ENCODE peak calls at places on chromosomes 11 and 22, in seven cellular contexts. L is IMR-90, X is neuronal stem cell, F is H9, O is H1, V is mesenchymal stem cell, Q is trophoblast cell. K is an unnamed sample.

GRCh38 chr11:10407055-10407454 is 48.0 kb upstream of the AMPD3 start:
- DNase-seq in V (peak), Q (peak), X (no peak), O (no peak), L (peak), F (no peak), K (peak)

GRCh38 chr11:123202155-123202714 is 7.2 kb upstream of the CLMP start:
- DNase-seq in X (peak), F (no peak), V (peak), O (peak), L (peak), Q (no peak), K (peak)

GRCh38 chr11:118064956-118065355 is 11.9 kb upstream of the TMPRSS4 start:
- DNase-seq in V (no peak), O (no peak), F (no peak), L (no peak), Q (peak), X (no peak), K (no peak)

GRCh38 chr22:33274214-33274828 is 216.1 kb upstream of the SYN3 start:
- DNase-seq in V (no peak), X (no peak), L (no peak), O (peak), F (peak), Q (peak), K (peak)

GRCh38 chr11:72869845-72870244 is 55.6 kb downstream of the ATG16L2 start:
- DNase-seq in F (no peak), Q (no peak), O (no peak), X (no peak), L (no peak), V (no peak), K (no peak)

GRCh38 chr11:130606781-130607511 is 158.5 kb downstream of the ADAMTS15 start:
- DNase-seq in L (peak), V (no peak), X (no peak), O (no peak), Q (no peak), F (no peak), K (no peak)

GRCh38 chr11:9615031-9615451 is 41.6 kb downstream of the WEE1 start:
- DNase-seq in X (no peak), F (no peak), Q (peak), V (peak), L (peak), O (no peak), K (no peak)

GRCh38 chr22:36734171-36735058 is 30.9 kb upstream of the CACNG2 start:
- DNase-seq in V (no peak), O (no peak), X (no peak), F (peak), Q (no peak), L (peak), K (peak)

GRCh38 chr11:12043959-12044772 is 35.7 kb upstream of the DKK3 start:
- DNase-seq in L (peak), O (peak), F (peak), Q (peak), X (peak), V (peak), K (peak)

GRCh38 chr11:111303476-111303875 is 5.1 kb downstream of the POU2AF3 start:
- DNase-seq in V (no peak), O (no peak), F (no peak), L (no peak), X (no peak), Q (no peak), K (no peak)

GRCh38 chr11:126122863-126123262 is 60.2 kb upstream of the CDON start:
- DNase-seq in X (no peak), Q (no peak), V (no peak), L (no peak), F (no peak), O (no peak), K (no peak)

GRCh38 chr11:40722179-40722795 is 737.2 kb downstream of the LRRC4C start:
- DNase-seq in F (peak), O (peak), V (peak), L (peak), X (peak), Q (no peak), K (peak)

GRCh38 chr11:129251067-129251466 is 58.9 kb upstream of the ARHGAP32 start:
- DNase-seq in L (peak), X (no peak), Q (no peak), O (no peak), V (no peak), F (no peak), K (no peak)

GRCh38 chr11:112822478-112823274 is 138.5 kb upstream of the NCAM1 start:
- DNase-seq in V (no peak), Q (no peak), X (no peak), F (peak), L (no peak), O (peak), K (peak)

GRCh38 chr11:93113824-93114223 is 84.0 kb downstream of the SLC36A4 start:
- DNase-seq in O (peak), Q (no peak), L (no peak), X (no peak), V (no peak), F (peak), K (peak)

GRCh38 chr11:9571071-9571765 is 2.3 kb upstream of the WEE1 start:
- DNase-seq in F (no peak), X (no peak), V (peak), Q (no peak), L (no peak), O (no peak), K (no peak)

GRCh38 chr11:60835472-60835871 is 6.4 kb upstream of the CCDC86 start:
- DNase-seq in F (no peak), X (no peak), Q (no peak), O (no peak), L (peak), V (no peak), K (no peak)

GRCh38 chr11:33538726-33539125 is 161.9 kb downstream of the C11orf91 start:
- DNase-seq in Q (no peak), V (no peak), X (no peak), F (no peak), O (no peak), L (no peak), K (no peak)

GRCh38 chr22:40705918-40706682 is 26.8 kb downstream of the MCHR1 start:
- DNase-seq in X (no peak), L (no peak), F (no peak), V (no peak), O (no peak), Q (no peak), K (no peak)

GRCh38 chr11:100297516-100297915 is 389.6 kb upstream of the ARHGAP42 start:
- DNase-seq in O (no peak), Q (no peak), V (no peak), X (no peak), F (no peak), L (no peak), K (no peak)

GRCh38 chr11:2797741-2798361 is 87.7 kb downstream of the CDKN1C start:
- DNase-seq in X (no peak), L (no peak), Q (no peak), F (peak), V (no peak), O (peak), K (no peak)

GRCh38 chr11:64437426-64437825 is 78.5 kb downstream of the RPS6KA4 start:
- DNase-seq in X (no peak), F (no peak), Q (peak), O (no peak), L (no peak), V (no peak), K (no peak)

GRCh38 chr11:2699531-2700414 is at the start of gene KCNQ1OT1:
- DNase-seq in F (peak), X (peak), L (peak), V (peak), Q (peak), O (peak), K (peak)

GRCh38 chr11:64037027-64037633 is 1.4 kb downstream of the FLRT1 start:
- DNase-seq in O (no peak), L (no peak), V (no peak), X (no peak), Q (no peak), F (no peak), K (no peak)

GRCh38 chr11:83693279-83693992 is 407.3 kb upstream of the CCDC90B start:
- DNase-seq in V (no peak), L (no peak), X (no peak), Q (no peak), O (no peak), F (no peak), K (peak)

GRCh38 chr22:30705710-30706651 is 11.3 kb downstream of the OSBP2 start:
- DNase-seq in F (no peak), Q (no peak), V (no peak), O (no peak), X (no peak), L (peak), K (peak)

GRCh38 chr22:37197451-37198289 is 9.6 kb upstream of the C1QTNF6 start:
- DNase-seq in V (peak), L (peak), X (no peak), Q (peak), O (no peak), F (no peak), K (peak)

GRCh38 chr11:61814242-61814957 is 2.4 kb downstream of the FADS1 start:
- DNase-seq in Q (peak), O (no peak), V (no peak), L (no peak), X (no peak), F (peak), K (peak)

GRCh38 chr11:94948070-94948617 is 25.2 kb downstream of the CWC15 start:
- DNase-seq in F (no peak), O (no peak), V (peak), Q (no peak), X (no peak), L (peak), K (no peak)
- H2AK5ac ChIP-seq in F (no peak), O (no peak), V (peak), Q (no peak), X (no peak), L (peak), K (no peak)

GRCh38 chr11:35114901-35115687 is 23.9 kb upstream of the CD44 start:
- DNase-seq in O (no peak), V (no peak), Q (no peak), F (no peak), X (no peak), L (no peak), K (no peak)

GRCh38 chr11:35115688-35116030 is 23.3 kb upstream of the CD44 start:
- DNase-seq in L (no peak), Q (no peak), F (no peak), X (no peak), V (peak), O (no peak), K (no peak)

GRCh38 chr11:35116762-35117588 is 22.0 kb upstream of the CD44 start:
- DNase-seq in L (peak), Q (no peak), F (no peak), O (no peak), X (no peak), V (no peak), K (no peak)

GRCh38 chr11:35118906-35119305 is 20.1 kb upstream of the CD44 start:
- DNase-seq in O (no peak), Q (no peak), X (no peak), V (no peak), L (no peak), F (no peak), K (no peak)

DNA sequence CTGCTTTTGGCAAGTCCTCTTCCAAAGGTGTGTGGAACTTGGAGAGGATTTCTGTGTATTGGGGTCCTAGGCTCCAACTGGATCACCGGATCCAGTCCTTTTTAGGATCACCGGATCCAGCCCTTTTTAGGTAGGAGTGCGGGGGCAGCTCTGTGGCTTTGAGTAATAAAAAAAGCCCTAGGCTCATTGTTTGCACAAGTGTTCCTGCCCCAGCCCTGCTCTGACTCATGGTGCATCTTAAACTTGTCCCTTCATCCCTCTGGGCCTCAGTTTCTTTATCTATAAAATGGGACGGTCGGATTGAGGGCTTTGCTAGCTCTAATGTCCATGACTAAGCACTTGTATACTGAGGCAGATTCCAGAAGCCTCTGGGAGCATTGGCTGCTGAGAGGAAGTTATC is 22.7 kb upstream of the CD44 start:
- DNase-seq in O (no peak), L (no peak), Q (no peak), X (no peak), F (no peak), V (no peak), K (no peak)
- H3K4me2 ChIP-seq in O (no peak), L (no peak), Q (no peak), X (no peak), F (no peak), V (no peak), K (no peak)

GRCh38 chr22:50009765-50010675 is 2.5 kb downstream of the IL17REL start:
- DNase-seq in V (no peak), L (no peak), Q (no peak), O (peak), F (peak), X (no peak), K (no peak)

GRCh38 chr22:50007057-50007511 is 5.5 kb downstream of the IL17REL start:
- DNase-seq in X (no peak), L (no peak), O (no peak), Q (no peak), F (no peak), V (no peak), K (no peak)

GRCh38 chr22:50010676-50011446 is 1.7 kb downstream of the IL17REL start:
- DNase-seq in L (no peak), X (no peak), Q (no peak), O (peak), F (peak), V (no peak), K (no peak)

GRCh38 chr22:50009251-50009650 is 3.3 kb downstream of the IL17REL start:
- DNase-seq in Q (no peak), L (no peak), X (no peak), V (no peak), F (no peak), O (peak), K (no peak)

GRCh38 chr22:50008151-50009040 is 4.2 kb downstream of the IL17REL start:
- DNase-seq in V (no peak), Q (no peak), F (peak), L (no peak), O (peak), X (no peak), K (no peak)
- H2AK5ac ChIP-seq in V (no peak), Q (no peak), F (no peak), L (no peak), O (no peak), X (peak), K (no peak)

DNA sequence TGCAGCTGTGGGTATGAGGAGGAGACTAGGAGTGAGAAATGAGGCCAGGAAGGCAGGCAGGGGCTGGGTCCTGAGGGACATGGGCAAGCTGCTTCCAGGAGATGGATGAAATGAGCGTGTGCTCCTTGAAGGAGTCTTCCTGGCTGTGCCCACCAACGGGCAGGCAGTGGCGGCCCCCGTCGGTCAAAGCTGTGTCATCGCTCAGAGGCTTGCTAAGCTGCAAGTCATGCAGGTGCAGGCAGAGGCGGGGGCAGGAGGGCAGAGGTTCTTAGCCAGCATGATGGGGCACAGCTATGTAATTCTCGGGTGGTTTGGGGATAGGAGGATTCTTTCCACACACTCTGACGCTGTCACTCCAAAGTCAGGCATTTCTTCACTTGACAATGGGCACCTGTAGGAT is 12.5 kb upstream of the PEX26 start:
- DNase-seq in O (peak), F (peak), X (no peak), L (no peak), Q (peak), V (no peak), K (peak)
- H3K4me2 ChIP-seq in O (no peak), F (no peak), X (no peak), L (no peak), Q (no peak), V (no peak), K (no peak)

GRCh38 chr22:49365191-49365837 is 462.4 kb downstream of the BRD1 start:
- DNase-seq in V (no peak), F (no peak), Q (no peak), L (no peak), O (no peak), X (no peak), K (peak)
- H2AK5ac ChIP-seq in V (no peak), F (no peak), Q (no peak), L (no peak), O (no peak), X (peak), K (no peak)

GRCh38 chr11:6440906-6441358 is at the start of gene HPX:
- DNase-seq in F (no peak), X (no peak), O (no peak), L (no peak), V (no peak), Q (no peak), K (no peak)
- H3K4me2 ChIP-seq in F (no peak), X (no peak), O (no peak), L (no peak), V (no peak), Q (no peak), K (no peak)

DNA sequence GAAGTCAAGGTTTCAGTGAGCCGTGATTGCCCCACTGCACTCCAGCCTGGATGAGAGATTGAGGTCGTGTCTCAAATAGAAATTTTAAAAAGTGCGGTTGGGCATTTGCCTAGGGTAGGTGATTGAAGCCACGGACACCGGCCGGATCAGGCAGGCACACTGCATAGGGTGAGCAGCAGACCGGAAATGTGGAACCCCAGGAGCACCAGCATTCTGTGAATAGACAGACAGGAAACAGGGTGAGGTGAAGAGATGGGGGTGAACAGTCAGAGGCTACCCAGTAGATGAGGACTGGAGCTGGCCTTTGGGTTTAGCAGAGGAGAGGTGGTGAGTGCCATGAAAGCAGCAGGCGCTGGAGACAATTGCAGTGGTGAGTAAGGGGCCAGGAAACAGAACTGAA is 43.5 kb downstream of the PPFIA1 start:
- DNase-seq in F (no peak), L (no peak), V (no peak), X (no peak), Q (no peak), O (no peak), K (peak)
- H2AK5ac ChIP-seq in F (no peak), L (no peak), V (peak), X (no peak), Q (no peak), O (no peak), K (no peak)

GRCh38 chr11:62934496-62934785 is 13.3 kb upstream of the CHRM1 start:
- DNase-seq in F (no peak), L (no peak), X (no peak), O (no peak), Q (no peak), V (no peak), K (no peak)
- H3K4me2 ChIP-seq in F (no peak), L (no peak), X (no peak), O (no peak), Q (no peak), V (no peak), K (no peak)

GRCh38 chr11:70619591-70619990 is 221.3 kb downstream of the CTTN start:
- DNase-seq in Q (no peak), O (no peak), V (no peak), X (no peak), L (no peak), F (no peak), K (no peak)

GRCh38 chr11:70618471-70619101 is 220.3 kb downstream of the CTTN start:
- DNase-seq in O (no peak), V (no peak), Q (no peak), F (no peak), L (no peak), X (no peak), K (no peak)

GRCh38 chr11:70622091-70622490 is 223.8 kb downstream of the CTTN start:
- DNase-seq in X (no peak), F (no peak), L (no peak), Q (no peak), V (no peak), O (no peak), K (no peak)

GRCh38 chr11:70620510-70621184 is 222.3 kb downstream of the CTTN start:
- DNase-seq in L (no peak), V (no peak), O (no peak), X (no peak), Q (no peak), F (no peak), K (no peak)

GRCh38 chr11:70621241-70621640 is 222.9 kb downstream of the CTTN start:
- DNase-seq in X (no peak), V (no peak), O (no peak), L (no peak), F (no peak), Q (no peak), K (no peak)
- H2AK5ac ChIP-seq in X (no peak), V (no peak), O (no peak), L (no peak), F (no peak), Q (no peak), K (no peak)

GRCh38 chr11:74568028-74568427 is 24.4 kb upstream of the POLD3 start:
- DNase-seq in O (no peak), F (no peak), Q (no peak), X (no peak), V (no peak), L (no peak), K (no peak)
- H3K4me2 ChIP-seq in O (no peak), F (no peak), Q (no peak), X (no peak), V (no peak), L (no peak), K (no peak)

K was measured in mesendoderm.